ENCODE peak calls at places on chromosomes 13 and 19, in eight cellular contexts. G is brain microvascular endothelial cell, N is lower leg skin, X is GM06990, H is cardiac muscle cell, T is neural crest cell, C is fibroblast of mammary gland, K is MM.1S. F is an unnamed sample.

GRCh38 chr19:33292595-33293254 is 9.6 kb downstream of the CEBPA start:
- DNase-seq in K (no peak), T (no peak), H (peak), X (no peak), C (peak), N (no peak), G (no peak), F (peak)

GRCh38 chr13:26498524-26499208 is 58.8 kb upstream of the WASF3 start:
- DNase-seq in C (peak), G (peak), H (peak), T (no peak), X (no peak), N (no peak), K (no peak), F (no peak)

GRCh38 chr19:28456264-28456663 is 756.7 kb downstream of the UQCRFS1 start:
- DNase-seq in X (no peak), G (no peak), T (no peak), N (no peak), C (no peak), H (no peak), K (no peak), F (no peak)

GRCh38 chr13:86856996-86857395 is 814.2 kb upstream of the SLITRK5 start:
- DNase-seq in H (no peak), G (peak), T (no peak), C (peak), X (no peak), K (no peak), N (no peak), F (peak)

GRCh38 chr13:45833663-45834062 is 17.9 kb downstream of the SIAH3 start:
- DNase-seq in K (no peak), X (no peak), H (peak), N (no peak), G (no peak), T (no peak), C (peak), F (peak)

GRCh38 chr19:31659897-31660210 is 310.6 kb upstream of the TSHZ3 start:
- DNase-seq in N (no peak), K (no peak), T (no peak), H (no peak), X (no peak), C (no peak), G (no peak), F (no peak)

GRCh38 chr13:32025730-32026129 is 5.8 kb upstream of the FRY start:
- DNase-seq in C (no peak), T (no peak), H (no peak), G (no peak), K (no peak), N (no peak), X (no peak), F (no peak)

GRCh38 chr13:24203726-24204295 is 43.3 kb downstream of the SPATA13 start:
- DNase-seq in G (no peak), H (no peak), C (no peak), N (no peak), K (peak), T (no peak), X (no peak), F (peak)

GRCh38 chr19:32817252-32817912 is 52.2 kb downstream of the SLC7A9 start:
- DNase-seq in T (no peak), N (no peak), C (no peak), K (no peak), H (no peak), X (no peak), G (no peak), F (no peak)

GRCh38 chr19:49677901-49678674 is 1.0 kb downstream of the PRMT1 start:
- DNase-seq in T (peak), X (peak), K (peak), G (peak), H (peak), N (peak), C (peak), F (peak)

GRCh38 chr19:58229255-58229639 is 533 bp downstream of the ZNF544 start:
- DNase-seq in G (peak), T (no peak), N (no peak), K (no peak), H (peak), X (no peak), C (peak), F (peak)

GRCh38 chr13:21637296-21637695 is 33.3 kb upstream of the MICU2 start:
- DNase-seq in N (peak), X (no peak), T (no peak), H (peak), K (peak), C (peak), G (peak), F (peak)

GRCh38 chr19:39937094-39937493 is 2.7 kb upstream of the FCGBP start:
- DNase-seq in N (no peak), C (no peak), K (peak), T (no peak), G (no peak), H (no peak), X (no peak), F (no peak)

GRCh38 chr19:2330632-2331284 is 2.3 kb downstream of the SPPL2B start:
- DNase-seq in K (no peak), N (no peak), C (no peak), T (no peak), X (no peak), H (no peak), G (no peak), F (no peak)

GRCh38 chr19:22331521-22331920 is 45.3 kb downstream of the ZNF729 start:
- DNase-seq in G (no peak), X (no peak), C (no peak), H (no peak), N (no peak), K (no peak), T (no peak), F (no peak)

GRCh38 chr19:3375221-3376088 is 9.1 kb downstream of the NFIC start:
- DNase-seq in H (peak), N (peak), X (no peak), G (no peak), T (no peak), C (peak), K (no peak), F (peak)

GRCh38 chr19:47820410-47820809 is 1.3 kb upstream of the CRX start:
- DNase-seq in N (no peak), T (no peak), C (no peak), K (no peak), H (no peak), G (no peak), X (no peak), F (no peak)

GRCh38 chr13:113915012-113915763 is 51.3 kb upstream of the GAS6 start:
- DNase-seq in X (no peak), C (no peak), K (no peak), G (no peak), N (peak), H (no peak), T (no peak), F (peak)

GRCh38 chr13:102183509-102184182 is 218.2 kb downstream of the FGF14 start:
- DNase-seq in H (no peak), G (no peak), K (no peak), T (no peak), C (no peak), X (no peak), N (no peak), F (no peak)

GRCh38 chr13:110617326-110618072 is 2.2 kb downstream of the NAXD start:
- DNase-seq in X (no peak), N (no peak), T (no peak), K (no peak), G (peak), H (peak), C (peak), F (peak)

GRCh38 chr13:20616059-20616797 is 49.3 kb downstream of the IFT88 start:
- DNase-seq in H (peak), T (no peak), N (no peak), G (peak), K (no peak), C (peak), X (no peak), F (peak)

GRCh38 chr19:47653856-47654255 is 44.9 kb downstream of the BICRA start:
- DNase-seq in N (no peak), G (no peak), K (no peak), H (no peak), X (no peak), C (no peak), T (no peak), F (no peak)

GRCh38 chr19:2240881-2241760 is 4.5 kb downstream of the SF3A2 start:
- DNase-seq in K (no peak), N (no peak), H (no peak), T (no peak), G (no peak), X (no peak), C (no peak), F (peak)

GRCh38 chr19:2575734-2576481 is 100.0 kb downstream of the GADD45B start:
- DNase-seq in K (no peak), N (peak), H (peak), C (peak), X (no peak), T (no peak), G (peak), F (peak)

GRCh38 chr13:75402787-75403186 is 79.2 kb downstream of the TBC1D4 start:
- DNase-seq in C (no peak), H (no peak), N (no peak), X (no peak), K (no peak), G (no peak), T (no peak), F (no peak)

GRCh38 chr13:31765441-31765840 is 26.1 kb downstream of the RXFP2 start:
- DNase-seq in H (peak), C (peak), T (no peak), G (peak), X (no peak), K (no peak), N (no peak), F (no peak)

GRCh38 chr19:13763300-13763699 is 1.0 kb upstream of the MRI1 start:
- DNase-seq in K (no peak), H (no peak), G (no peak), N (no peak), T (no peak), C (no peak), X (no peak), F (no peak)

GRCh38 chr19:38564981-38565685 is 52.6 kb downstream of the MAP4K1 start:
- DNase-seq in N (no peak), K (no peak), T (no peak), C (no peak), G (no peak), X (peak), H (peak), F (no peak)

GRCh38 chr19:38661996-38662395 is 14.5 kb downstream of the ACTN4 start:
- DNase-seq in N (peak), X (no peak), H (no peak), G (no peak), C (no peak), T (no peak), K (no peak), F (no peak)

GRCh38 chr19:49333426-49334288 is 1.5 kb upstream of the CD37 start:
- DNase-seq in K (peak), T (no peak), C (peak), H (peak), X (peak), N (no peak), G (no peak), F (peak)

GRCh38 chr19:56076413-56076998 is 44.6 kb downstream of the ZNF787 start:
- DNase-seq in G (peak), X (no peak), K (peak), H (peak), T (peak), N (no peak), C (peak), F (peak)

GRCh38 chr13:51928231-51928630 is 66.5 kb downstream of the CCDC70 start:
- DNase-seq in H (no peak), T (no peak), X (no peak), C (no peak), N (no peak), G (no peak), K (no peak), F (no peak)

GRCh38 chr19:47540748-47541147 is 25.9 kb upstream of the NAPA start:
- DNase-seq in C (peak), G (peak), T (no peak), X (no peak), K (no peak), H (peak), N (no peak), F (peak)

GRCh38 chr13:52447815-52448552 is 2.5 kb downstream of the VPS36 start:
- DNase-seq in G (no peak), T (no peak), N (no peak), C (no peak), K (no peak), X (no peak), H (no peak), F (no peak)

GRCh38 chr19:17303940-17304267 is 679 bp upstream of the ABHD8 start:
- DNase-seq in H (no peak), X (no peak), G (no peak), N (no peak), C (peak), K (no peak), T (no peak), F (no peak)

GRCh38 chr19:17305211-17305516 is 508 bp upstream of the MRPL34 start:
- DNase-seq in C (no peak), G (no peak), K (no peak), X (no peak), N (no peak), T (no peak), H (no peak), F (no peak)

GRCh38 chr19:17304386-17305047 is 1.2 kb upstream of the MRPL34 start:
- DNase-seq in C (no peak), N (no peak), K (no peak), T (no peak), H (no peak), X (no peak), G (no peak), F (no peak)

GRCh38 chr19:17306285-17306714 is 628 bp downstream of the MRPL34 start:
- DNase-seq in T (no peak), X (no peak), H (no peak), N (no peak), C (no peak), K (no peak), G (no peak), F (no peak)

GRCh38 chr19:17305517-17306284 is at the start of gene MRPL34:
- DNase-seq in N (peak), X (peak), C (peak), K (peak), T (peak), G (peak), H (peak), F (peak)
- TF ChIP-seq CTCF in N (peak), X (peak), C (peak), K (peak), T (peak), G (peak), H (peak), F (peak)

GRCh38 chr13:81539643-81540150 is 1198.8 kb upstream of the SPRY2 start:
- DNase-seq in K (no peak), G (no peak), T (no peak), N (no peak), C (no peak), X (no peak), H (no peak), F (no peak)

GRCh38 chr13:81540777-81541176 is 1199.9 kb upstream of the SPRY2 start:
- DNase-seq in H (peak), T (no peak), C (peak), G (no peak), X (no peak), K (no peak), N (no peak), F (no peak)
- TF ChIP-seq CTCF in H (no peak), T (peak), C (no peak), G (peak), X (no peak), K (peak), N (no peak), F (no peak)

GRCh38 chr19:45442927-45443461 is 19.3 kb upstream of the ERCC1 start:
- DNase-seq in N (no peak), X (no peak), K (no peak), G (peak), C (peak), T (peak), H (peak), F (peak)

GRCh38 chr19:45443462-45444317 is 20.0 kb upstream of the ERCC1 start:
- DNase-seq in H (peak), G (peak), T (peak), K (no peak), C (peak), X (peak), N (peak), F (peak)

GRCh38 chr19:45445139-45445538 is 21.4 kb upstream of the ERCC1 start:
- DNase-seq in T (no peak), G (no peak), C (no peak), K (no peak), N (no peak), X (no peak), H (no peak), F (no peak)

GRCh38 chr19:45446295-45446694 is 21.5 kb upstream of the FOSB start:
- DNase-seq in G (no peak), N (no peak), X (no peak), C (peak), T (no peak), K (peak), H (peak), F (peak)

DNA sequence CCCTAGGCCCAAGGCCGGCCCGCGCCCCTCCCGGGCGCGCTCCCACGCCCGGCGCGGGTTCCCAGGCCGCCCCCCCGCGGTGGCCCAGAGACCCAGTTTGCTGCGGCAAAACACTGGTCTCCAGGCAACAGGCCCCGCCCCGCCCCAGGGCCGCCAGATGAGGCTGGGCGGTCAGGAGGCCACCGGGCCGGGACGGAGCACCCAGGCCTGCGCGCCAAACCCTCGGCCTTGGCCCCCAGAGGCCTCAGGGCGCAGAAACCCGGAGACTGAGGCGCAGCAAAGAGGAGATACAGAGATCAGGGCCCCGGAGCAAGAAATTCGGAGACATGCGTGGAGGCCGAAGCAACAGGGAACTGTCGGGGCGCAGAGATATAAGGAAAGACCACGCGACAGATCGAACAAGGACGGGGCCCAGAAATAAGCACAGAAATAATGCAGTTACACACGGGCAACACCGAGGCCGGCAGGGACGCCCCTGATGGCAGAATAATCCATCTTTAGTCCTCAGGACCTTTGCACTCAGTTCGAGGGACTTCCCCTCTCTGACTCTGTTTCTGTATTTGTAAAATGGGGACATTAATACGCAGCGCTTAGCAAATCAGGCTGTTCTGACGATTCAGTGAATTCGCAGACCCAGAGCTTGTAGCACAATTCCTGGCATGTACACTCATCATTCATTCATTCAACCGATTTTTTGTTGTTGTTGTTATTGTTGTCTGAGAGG is 20.8 kb upstream of the ERCC1 start:
- DNase-seq in K (peak), N (peak), G (peak), T (peak), X (peak), C (peak), H (peak), F (peak)
- TF ChIP-seq CTCF in K (no peak), N (no peak), G (no peak), T (no peak), X (no peak), C (no peak), H (no peak), F (no peak)

GRCh38 chr13:55999709-56000108 is 1141.0 kb upstream of the PRR20A start:
- DNase-seq in G (no peak), X (no peak), T (no peak), K (no peak), N (no peak), C (no peak), H (no peak), F (no peak)
- TF ChIP-seq CTCF in G (no peak), X (no peak), T (peak), K (no peak), N (no peak), C (no peak), H (no peak), F (no peak)

DNA sequence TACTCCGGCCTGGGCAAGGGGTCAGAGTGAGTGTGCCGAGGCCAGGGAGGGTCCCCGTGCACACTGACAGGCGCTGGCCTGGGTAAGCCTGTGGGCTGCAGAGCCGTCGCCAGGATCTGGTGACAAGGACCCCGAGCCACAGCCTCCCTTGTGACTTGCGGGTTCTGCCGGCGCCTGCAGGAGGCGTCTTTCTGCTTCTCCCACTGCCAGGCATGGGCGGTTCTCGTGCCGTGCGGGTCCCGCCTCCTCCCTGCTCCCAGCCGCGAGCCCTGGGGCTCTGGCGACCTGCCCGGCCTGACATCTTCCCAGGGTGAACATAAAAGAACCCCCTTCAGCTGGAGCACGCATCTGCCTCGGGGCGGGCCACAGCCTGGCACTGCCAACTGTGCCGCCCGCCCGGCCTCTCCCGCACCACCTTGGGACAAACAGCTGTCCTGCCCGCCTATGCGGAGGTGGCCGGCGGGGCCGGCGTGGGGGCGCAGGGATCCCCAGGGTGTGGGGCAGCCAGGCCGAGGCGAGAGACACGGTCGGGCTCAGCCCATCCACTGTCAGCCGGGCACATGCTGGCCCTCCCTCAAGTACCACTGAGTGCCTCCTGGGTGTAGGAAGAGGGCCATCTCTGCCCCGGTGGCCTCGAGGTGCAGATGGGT is 1.5 kb upstream of the HCN2 start:
- DNase-seq in G (peak), C (peak), K (peak), X (peak), T (peak), H (peak), N (peak), F (peak)
- TF ChIP-seq CTCF in G (peak), C (peak), K (peak), X (peak), T (peak), H (peak), N (no peak), F (peak)

GRCh38 chr13:90393408-90393807 is 954.1 kb upstream of the MIR17HG start:
- DNase-seq in N (no peak), G (no peak), C (no peak), T (no peak), K (no peak), H (no peak), X (no peak), F (no peak)

GRCh38 chr13:90395348-90395747 is 952.1 kb upstream of the MIR17HG start:
- DNase-seq in N (no peak), X (no peak), K (no peak), G (no peak), T (no peak), C (no peak), H (no peak), F (no peak)

GRCh38 chr13:90396266-90396665 is 951.2 kb upstream of the MIR17HG start:
- DNase-seq in T (no peak), N (no peak), X (no peak), H (no peak), G (no peak), K (no peak), C (no peak), F (no peak)

GRCh38 chr13:90400372-90400771 is 947.1 kb upstream of the MIR17HG start:
- DNase-seq in H (no peak), X (no peak), T (no peak), C (no peak), G (no peak), N (no peak), K (no peak), F (no peak)

DNA sequence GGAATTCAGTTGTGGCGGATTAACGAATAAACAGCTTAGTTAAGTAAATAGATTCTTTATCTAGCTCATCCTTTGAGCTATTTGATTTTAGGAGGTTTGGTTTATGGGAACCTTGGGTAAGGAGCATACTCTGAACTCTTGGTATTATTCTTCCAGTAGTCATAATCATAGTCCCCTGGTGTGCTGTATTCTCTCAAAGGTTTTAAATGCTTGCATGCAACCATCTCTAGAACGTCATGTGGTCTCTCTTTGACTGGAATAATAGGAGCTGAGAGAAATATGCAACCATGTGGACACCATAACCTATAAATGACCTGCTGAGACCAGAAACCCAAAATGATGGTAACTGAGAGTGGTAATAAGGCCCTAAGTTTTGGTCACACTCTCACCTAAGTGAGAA is 951.6 kb upstream of the MIR17HG start:
- DNase-seq in C (no peak), G (no peak), N (no peak), X (no peak), H (no peak), T (no peak), K (no peak), F (no peak)
- TF ChIP-seq CTCF in C (no peak), G (no peak), N (no peak), X (no peak), H (no peak), T (no peak), K (no peak), F (no peak)